ENCODE peak calls at places on chromosomes 6 and 20, in ten cellular contexts. One of them, this sample, is unnamed.
A peak's percentile ranks its signal among the peaks of the same experiment; 100 is the strongest.

GRCh38 chr20:49245921-49246740 is 26.9 kb downstream of the DDX27 start:
- DNase-seq in GDM1: no peak
- DNase-seq in HT1080: peak; percentile 41
- DNase-seq in activated naive CD4-positive, alpha-beta T cell treated with anti-CD3 and anti-CD28 coated beads for 36 hours: peak; percentile 48
- DNase-seq in NCI-H1436: no peak
- DNase-seq in fibroblast of the conjunctiva: peak; percentile 31
- DNase-seq in transverse colon: no peak
- DNase-seq in BJ: no peak
- DNase-seq in NCI-H1417: peak; percentile 64
- DNase-seq in ovary: no peak
- DNase-seq in this sample: no peak

GRCh38 chr6:169073311-169073710 is 180.3 kb downstream of the THBS2 start:
- DNase-seq in GDM1: no peak
- DNase-seq in HT1080: no peak
- DNase-seq in activated naive CD4-positive, alpha-beta T cell treated with anti-CD3 and anti-CD28 coated beads for 36 hours: no peak
- DNase-seq in NCI-H1436: no peak
- DNase-seq in fibroblast of the conjunctiva: no peak
- DNase-seq in transverse colon: no peak
- DNase-seq in BJ: peak; percentile 99
- DNase-seq in NCI-H1417: no peak
- DNase-seq in ovary: no peak
- DNase-seq in this sample: no peak

GRCh38 chr20:41154436-41155176 is 17.3 kb downstream of the PLCG1 start:
- DNase-seq in GDM1: no peak
- DNase-seq in HT1080: no peak
- DNase-seq in activated naive CD4-positive, alpha-beta T cell treated with anti-CD3 and anti-CD28 coated beads for 36 hours: no peak
- DNase-seq in NCI-H1436: no peak
- DNase-seq in fibroblast of the conjunctiva: no peak
- DNase-seq in transverse colon: no peak
- DNase-seq in BJ: no peak
- DNase-seq in NCI-H1417: no peak
- DNase-seq in ovary: no peak
- DNase-seq in this sample: no peak

GRCh38 chr20:51412333-51412761 is 130.2 kb downstream of the NFATC2 start:
- DNase-seq in GDM1: no peak
- DNase-seq in HT1080: peak; percentile 45
- DNase-seq in activated naive CD4-positive, alpha-beta T cell treated with anti-CD3 and anti-CD28 coated beads for 36 hours: no peak
- DNase-seq in NCI-H1436: no peak
- DNase-seq in fibroblast of the conjunctiva: peak; percentile 22
- DNase-seq in transverse colon: no peak
- DNase-seq in BJ: no peak
- DNase-seq in NCI-H1417: no peak
- DNase-seq in ovary: peak; percentile 28
- DNase-seq in this sample: peak; percentile 33

GRCh38 chr20:57482148-57482547 is 42.8 kb downstream of the CTCFL start:
- DNase-seq in GDM1: no peak
- DNase-seq in HT1080: no peak
- DNase-seq in activated naive CD4-positive, alpha-beta T cell treated with anti-CD3 and anti-CD28 coated beads for 36 hours: no peak
- DNase-seq in NCI-H1436: no peak
- DNase-seq in fibroblast of the conjunctiva: no peak
- DNase-seq in transverse colon: no peak
- DNase-seq in BJ: no peak
- DNase-seq in NCI-H1417: peak; percentile 26
- DNase-seq in ovary: no peak
- DNase-seq in this sample: no peak

GRCh38 chr6:87737948-87738347 is 35.9 kb upstream of the AKIRIN2 start:
- DNase-seq in GDM1: no peak
- DNase-seq in HT1080: no peak
- DNase-seq in activated naive CD4-positive, alpha-beta T cell treated with anti-CD3 and anti-CD28 coated beads for 36 hours: no peak
- DNase-seq in NCI-H1436: no peak
- DNase-seq in fibroblast of the conjunctiva: no peak
- DNase-seq in transverse colon: no peak
- DNase-seq in BJ: no peak
- DNase-seq in NCI-H1417: no peak
- DNase-seq in ovary: no peak
- DNase-seq in this sample: no peak

GRCh38 chr20:59819496-59820203 is 113.8 kb downstream of the SYCP2 start:
- DNase-seq in GDM1: no peak
- DNase-seq in HT1080: no peak
- DNase-seq in activated naive CD4-positive, alpha-beta T cell treated with anti-CD3 and anti-CD28 coated beads for 36 hours: no peak
- DNase-seq in NCI-H1436: no peak
- DNase-seq in fibroblast of the conjunctiva: no peak
- DNase-seq in transverse colon: no peak
- DNase-seq in BJ: no peak
- DNase-seq in NCI-H1417: no peak
- DNase-seq in ovary: peak; percentile 4
- DNase-seq in this sample: no peak

GRCh38 chr6:16559091-16559490 is 202.2 kb downstream of the ATXN1 start:
- DNase-seq in GDM1: no peak
- DNase-seq in HT1080: no peak
- DNase-seq in activated naive CD4-positive, alpha-beta T cell treated with anti-CD3 and anti-CD28 coated beads for 36 hours: no peak
- DNase-seq in NCI-H1436: no peak
- DNase-seq in fibroblast of the conjunctiva: no peak
- DNase-seq in transverse colon: no peak
- DNase-seq in BJ: no peak
- DNase-seq in NCI-H1417: no peak
- DNase-seq in ovary: no peak
- DNase-seq in this sample: no peak

GRCh38 chr20:3238616-3239025 is 369 bp downstream of the SLC4A11 start:
- DNase-seq in GDM1: no peak
- DNase-seq in HT1080: no peak
- DNase-seq in activated naive CD4-positive, alpha-beta T cell treated with anti-CD3 and anti-CD28 coated beads for 36 hours: peak; percentile 60
- DNase-seq in NCI-H1436: no peak
- DNase-seq in fibroblast of the conjunctiva: no peak
- DNase-seq in transverse colon: peak; percentile 35
- DNase-seq in BJ: no peak
- DNase-seq in NCI-H1417: peak; percentile 63
- DNase-seq in ovary: no peak
- DNase-seq in this sample: no peak

GRCh38 chr6:42428326-42429041 is 23.2 kb downstream of the TRERF1 start:
- DNase-seq in GDM1: no peak
- DNase-seq in HT1080: no peak
- DNase-seq in activated naive CD4-positive, alpha-beta T cell treated with anti-CD3 and anti-CD28 coated beads for 36 hours: peak; percentile 54
- DNase-seq in NCI-H1436: no peak
- DNase-seq in fibroblast of the conjunctiva: no peak
- DNase-seq in transverse colon: no peak
- DNase-seq in BJ: no peak
- DNase-seq in NCI-H1417: no peak
- DNase-seq in ovary: no peak
- DNase-seq in this sample: no peak

GRCh38 chr6:30814137-30815084 is 69.9 kb upstream of the DDR1 start:
- DNase-seq in GDM1: no peak
- DNase-seq in HT1080: peak; percentile 88
- DNase-seq in activated naive CD4-positive, alpha-beta T cell treated with anti-CD3 and anti-CD28 coated beads for 36 hours: peak; percentile 81
- DNase-seq in NCI-H1436: no peak
- DNase-seq in fibroblast of the conjunctiva: peak; percentile 37
- DNase-seq in transverse colon: peak; percentile 26
- DNase-seq in BJ: no peak
- DNase-seq in NCI-H1417: no peak
- DNase-seq in ovary: peak; percentile 33
- DNase-seq in this sample: peak; percentile 15

GRCh38 chr6:26550250-26550993 is 12.3 kb downstream of the HMGN4 start:
- DNase-seq in GDM1: peak; percentile 36
- DNase-seq in HT1080: peak; percentile 50
- DNase-seq in activated naive CD4-positive, alpha-beta T cell treated with anti-CD3 and anti-CD28 coated beads for 36 hours: peak; percentile 62
- DNase-seq in NCI-H1436: peak; percentile 50
- DNase-seq in fibroblast of the conjunctiva: no peak
- DNase-seq in transverse colon: peak; percentile 68
- DNase-seq in BJ: no peak
- DNase-seq in NCI-H1417: peak; percentile 49
- DNase-seq in ovary: peak; percentile 59
- DNase-seq in this sample: no peak

GRCh38 chr20:51598581-51598980 is 56.1 kb upstream of the NFATC2 start:
- DNase-seq in GDM1: no peak
- DNase-seq in HT1080: no peak
- DNase-seq in activated naive CD4-positive, alpha-beta T cell treated with anti-CD3 and anti-CD28 coated beads for 36 hours: no peak
- DNase-seq in NCI-H1436: no peak
- DNase-seq in fibroblast of the conjunctiva: no peak
- DNase-seq in transverse colon: no peak
- DNase-seq in BJ: no peak
- DNase-seq in NCI-H1417: no peak
- DNase-seq in ovary: no peak
- DNase-seq in this sample: no peak

GRCh38 chr6:40252531-40253258 is 318.4 kb upstream of the MOCS1 start:
- DNase-seq in GDM1: no peak
- DNase-seq in HT1080: no peak
- DNase-seq in activated naive CD4-positive, alpha-beta T cell treated with anti-CD3 and anti-CD28 coated beads for 36 hours: no peak
- DNase-seq in NCI-H1436: no peak
- DNase-seq in fibroblast of the conjunctiva: no peak
- DNase-seq in transverse colon: no peak
- DNase-seq in BJ: no peak
- DNase-seq in NCI-H1417: no peak
- DNase-seq in ovary: no peak
- DNase-seq in this sample: no peak

GRCh38 chr6:87539554-87539953 is 50.2 kb downstream of the RARS2 start:
- DNase-seq in GDM1: no peak
- DNase-seq in HT1080: no peak
- DNase-seq in activated naive CD4-positive, alpha-beta T cell treated with anti-CD3 and anti-CD28 coated beads for 36 hours: no peak
- DNase-seq in NCI-H1436: no peak
- DNase-seq in fibroblast of the conjunctiva: no peak
- DNase-seq in transverse colon: no peak
- DNase-seq in BJ: no peak
- DNase-seq in NCI-H1417: no peak
- DNase-seq in ovary: no peak
- DNase-seq in this sample: no peak

GRCh38 chr6:111894272-111894671 is 21.0 kb upstream of the FYN start:
- DNase-seq in GDM1: no peak
- DNase-seq in HT1080: peak; percentile 63
- DNase-seq in activated naive CD4-positive, alpha-beta T cell treated with anti-CD3 and anti-CD28 coated beads for 36 hours: no peak
- DNase-seq in NCI-H1436: no peak
- DNase-seq in fibroblast of the conjunctiva: no peak
- DNase-seq in transverse colon: no peak
- DNase-seq in BJ: no peak
- DNase-seq in NCI-H1417: no peak
- DNase-seq in ovary: no peak
- DNase-seq in this sample: no peak

GRCh38 chr20:3786126-3786484 is 435 bp downstream of the CENPB start:
- DNase-seq in GDM1: no peak
- DNase-seq in HT1080: peak; percentile 39
- DNase-seq in activated naive CD4-positive, alpha-beta T cell treated with anti-CD3 and anti-CD28 coated beads for 36 hours: peak; percentile 56
- DNase-seq in NCI-H1436: peak; percentile 31
- DNase-seq in fibroblast of the conjunctiva: no peak
- DNase-seq in transverse colon: peak; percentile 56
- DNase-seq in BJ: no peak
- DNase-seq in NCI-H1417: peak; percentile 80
- DNase-seq in ovary: peak; percentile 48
- DNase-seq in this sample: no peak

This sample was measured in hypothalamus.